ENCODE peak calls at places on chromosomes 12 and 14, in nine cellular contexts. G is CD8-positive, alpha-beta T cell; Y is Peyer's patch; S is dorsolateral prefrontal cortex; D is fibroblast of the aortic adventitia; K is cardiac muscle cell; C is heart right ventricle; X is Caco-2; W is PC-3. H is an unnamed sample.

GRCh38 chr12:49339464-49339861 is 2.5 kb upstream of the C1QL4 start:
- DNase-seq in G (no peak), Y (no peak), S (no peak), D (no peak), K (no peak), C (no peak), X (no peak), W (no peak), H (no peak)

GRCh38 chr14:101116486-101117130 is 213.1 kb upstream of the RTL1 start:
- DNase-seq in G (peak; percentile 4), Y (peak; percentile 9), S (no peak), D (no peak), K (no peak), C (no peak), X (no peak), W (no peak), H (no peak)

GRCh38 chr12:56840922-56841321 is 77.8 kb downstream of the HSD17B6 start:
- DNase-seq in G (no peak), Y (no peak), S (no peak), D (no peak), K (no peak), C (no peak), X (no peak), W (peak; percentile 24), H (no peak)

GRCh38 chr12:112901271-112901670 is 5.5 kb upstream of the OAS1 start:
- DNase-seq in G (no peak), Y (no peak), S (no peak), D (no peak), K (no peak), C (no peak), X (no peak), W (peak; percentile 28), H (no peak)

GRCh38 chr14:58555647-58556046 is 82.1 kb upstream of the DACT1 start:
- DNase-seq in G (no peak), Y (no peak), S (no peak), D (no peak), K (no peak), C (no peak), X (no peak), W (no peak), H (no peak)

GRCh38 chr12:48815281-48816110 is 2.8 kb upstream of the CACNB3 start:
- DNase-seq in G (no peak), Y (peak; percentile 41), S (peak; percentile 75), D (peak; percentile 82), K (peak; percentile 86), C (peak; percentile 75), X (peak; percentile 87), W (peak; percentile 81), H (peak; percentile 62)

GRCh38 chr12:30753233-30753632 is 1.5 kb downstream of the CAPRIN2 start:
- DNase-seq in G (peak; percentile 17), Y (no peak), S (no peak), D (peak; percentile 52), K (peak; percentile 50), C (no peak), X (peak; percentile 59), W (peak; percentile 43), H (peak; percentile 35)

GRCh38 chr12:120357104-120357503 is 11.9 kb downstream of the MSI1 start:
- DNase-seq in G (no peak), Y (no peak), S (no peak), D (no peak), K (no peak), C (no peak), X (no peak), W (no peak), H (no peak)

GRCh38 chr12:6697584-6698351 is 2.8 kb downstream of the PIANP start:
- DNase-seq in G (no peak), Y (no peak), S (peak; percentile 34), D (peak; percentile 62), K (peak; percentile 40), C (no peak), X (peak; percentile 78), W (peak; percentile 60), H (peak; percentile 48)

GRCh38 chr12:80190001-80190400 is 90.7 kb downstream of the OTOGL start:
- DNase-seq in G (no peak), Y (no peak), S (no peak), D (no peak), K (no peak), C (no peak), X (no peak), W (no peak), H (no peak)

GRCh38 chr12:87155616-87156015 is 873.6 kb downstream of the C12orf50 start:
- DNase-seq in G (no peak), Y (no peak), S (no peak), D (peak; percentile 89), K (no peak), C (no peak), X (no peak), W (peak; percentile 39), H (no peak)

GRCh38 chr14:43145361-43145760 is 1361.7 kb downstream of the FSCB start:
- DNase-seq in G (no peak), Y (no peak), S (no peak), D (peak; percentile 0), K (no peak), C (no peak), X (no peak), W (peak; percentile 52), H (no peak)

GRCh38 chr14:56686416-56686815 is 106.8 kb downstream of the TMEM260 start:
- DNase-seq in G (no peak), Y (no peak), S (peak; percentile 43), D (no peak), K (peak; percentile 22), C (peak; percentile 40), X (peak; percentile 22), W (peak; percentile 33), H (no peak)

GRCh38 chr12:45583011-45583657 is 146.4 kb upstream of the ARID2 start:
- DNase-seq in G (no peak), Y (no peak), S (no peak), D (peak; percentile 98), K (no peak), C (no peak), X (peak; percentile 75), W (no peak), H (no peak)

GRCh38 chr12:122852336-122853275 is 17.3 kb downstream of the HIP1R start:
- DNase-seq in G (no peak), Y (no peak), S (peak; percentile 55), D (peak; percentile 25), K (peak; percentile 65), C (no peak), X (no peak), W (no peak), H (no peak)

GRCh38 chr12:128629979-128630378 is 193.8 kb downstream of the SLC15A4 start:
- DNase-seq in G (no peak), Y (no peak), S (no peak), D (no peak), K (no peak), C (no peak), X (no peak), W (no peak), H (no peak)

DNA sequence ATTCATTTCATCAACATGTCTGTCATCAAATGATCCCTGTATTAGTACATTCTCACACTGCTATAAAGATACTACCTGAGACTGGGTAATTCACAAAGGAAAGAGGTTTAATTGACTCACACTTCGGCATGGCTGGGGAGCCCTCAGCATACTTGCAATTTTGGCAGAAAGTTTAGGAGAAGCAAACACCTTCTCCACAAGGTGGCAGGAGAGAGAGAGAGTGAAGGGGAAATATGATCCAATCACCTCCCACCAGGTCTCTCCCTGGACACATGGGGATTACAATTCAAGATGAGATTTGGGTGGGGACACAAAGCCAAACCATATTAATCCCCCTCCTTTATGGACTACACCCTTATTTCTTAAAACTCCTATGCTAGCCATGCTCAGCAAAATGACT is 932.2 kb downstream of the FLRT2 start:
- DNase-seq in G (no peak), Y (no peak), S (no peak), D (peak; percentile 11), K (peak; percentile 13), C (no peak), X (peak; percentile 53), W (peak; percentile 26), H (peak; percentile 1)
- TF ChIP-seq CTCF in G (no peak), Y (no peak), S (no peak), D (peak; percentile 28), K (peak; percentile 50), C (peak; percentile 23), X (peak; percentile 52), W (peak; percentile 43), H (peak; percentile 16)

GRCh38 chr12:106487664-106488063 is 95.1 kb upstream of the RFX4 start:
- DNase-seq in G (no peak), Y (no peak), S (no peak), D (no peak), K (no peak), C (no peak), X (no peak), W (no peak), H (no peak)
- H3K4me3 ChIP-seq in G (no peak overlapping the region), Y (no peak overlapping the region), S (no peak overlapping the region), D (no peak overlapping the region), K (no peak overlapping the region), C (no peak overlapping the region), X (no peak overlapping the region), W (no peak overlapping the region), H (no peak overlapping the region)

GRCh38 chr12:66719862-66720261 is 41.0 kb upstream of the GRIP1 start:
- DNase-seq in G (no peak), Y (no peak), S (no peak), D (no peak), K (no peak), C (no peak), X (no peak), W (no peak), H (no peak)

GRCh38 chr12:66713984-66714383 is 35.1 kb upstream of the GRIP1 start:
- DNase-seq in G (no peak), Y (no peak), S (no peak), D (no peak), K (no peak), C (no peak), X (no peak), W (no peak), H (peak; percentile 25)

GRCh38 chr12:66716522-66716921 is 37.6 kb upstream of the GRIP1 start:
- DNase-seq in G (no peak), Y (no peak), S (no peak), D (no peak), K (no peak), C (no peak), X (no peak), W (no peak), H (no peak)

GRCh38 chr12:66714709-66715108 is 35.8 kb upstream of the GRIP1 start:
- DNase-seq in G (no peak), Y (no peak), S (no peak), D (no peak), K (no peak), C (no peak), X (no peak), W (no peak), H (no peak)

GRCh38 chr12:66717049-66717448 is 38.2 kb upstream of the GRIP1 start:
- DNase-seq in G (no peak), Y (no peak), S (no peak), D (no peak), K (no peak), C (no peak), X (no peak), W (peak; percentile 38), H (no peak)
- TF ChIP-seq CTCF in G (no peak), Y (no peak), S (peak; percentile 31), D (no peak), K (no peak), C (no peak), X (no peak), W (peak; percentile 61), H (no peak)

DNA sequence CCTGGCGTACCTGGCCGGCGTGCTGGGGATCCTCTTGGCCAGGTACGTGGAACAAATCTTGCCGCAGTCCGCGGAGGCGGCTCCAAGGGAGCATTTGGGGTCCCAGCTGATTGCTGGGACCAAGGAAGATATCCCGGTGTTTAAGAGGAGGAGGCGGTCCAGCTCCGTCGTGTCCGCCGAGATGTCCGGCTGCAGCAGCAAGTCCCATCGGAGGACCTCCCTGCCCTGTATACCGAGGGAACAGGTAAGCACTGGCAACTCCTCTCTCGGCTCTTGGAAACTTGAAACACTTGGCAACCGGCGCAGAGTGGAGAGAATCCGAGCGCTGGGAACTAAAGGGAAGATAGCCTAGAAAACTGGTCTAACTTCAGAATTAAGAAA is 1.7 kb downstream of the PDE3A start:
- DNase-seq in G (no peak), Y (no peak), S (peak; percentile 44), D (peak; percentile 24), K (peak; percentile 28), C (no peak), X (no peak), W (no peak), H (no peak)
- H3K4me3 ChIP-seq in G (no peak overlapping the region), Y (peak overlapping the region; percentile 50), S (peak overlapping the region; percentile 74), D (peak overlapping the region; percentile 72), K (peak overlapping the region; percentile 61), C (peak overlapping the region; percentile 79), X (peak overlapping the region; percentile 39), W (peak overlapping the region; percentile 67), H (no peak overlapping the region)

H was measured in GM12865.